ENCODE peak calls at places on chromosomes 1 and 21, in five cellular contexts. A, I, X, O and Q are unnamed samples.

GRCh38 chr1:217136895-217137205 is 413.6 kb upstream of the ESRRG start:
- DNase-seq in A (no peak), I (no peak), X (peak; percentile 5), O (no peak), Q (peak; percentile 24)

GRCh38 chr1:95793893-95794292 is 559.9 kb downstream of the RWDD3 start:
- DNase-seq in A (peak; percentile 2), I (no peak), X (no peak), O (no peak), Q (peak; percentile 45)

GRCh38 chr1:111553199-111553598 is 49.8 kb upstream of the ADORA3 start:
- DNase-seq in A (peak; percentile 76), I (peak; percentile 59), X (no peak), O (no peak), Q (no peak)

GRCh38 chr1:38558476-38559179 is 300.9 kb downstream of the RRAGC start:
- DNase-seq in A (no peak), I (no peak), X (no peak), O (peak; percentile 63), Q (peak; percentile 71)

GRCh38 chr21:35565204-35565611 is 495.1 kb downstream of the SETD4 start:
- DNase-seq in A (peak; percentile 83), I (peak; percentile 56), X (no peak), O (no peak), Q (no peak)

GRCh38 chr1:12738934-12739333 is 7.1 kb upstream of the CFAP107 start:
- DNase-seq in A (no peak), I (no peak), X (no peak), O (no peak), Q (no peak)

GRCh38 chr1:8398677-8399076 is 80.8 kb downstream of the SLC45A1 start:
- DNase-seq in A (no peak), I (no peak), X (no peak), O (peak; percentile 17), Q (no peak)

GRCh38 chr1:156268336-156268735 is 14.3 kb downstream of the SMG5 start:
- DNase-seq in A (peak; percentile 81), I (no peak), X (no peak), O (no peak), Q (no peak)

GRCh38 chr1:171438441-171438840 is 46.9 kb upstream of the PRRC2C start:
- DNase-seq in A (peak; percentile 99), I (peak; percentile 73), X (no peak), O (no peak), Q (no peak)

GRCh38 chr21:36589352-36589971 is 109.5 kb upstream of the SIM2 start:
- DNase-seq in A (peak; percentile 33), I (peak; percentile 61), X (peak; percentile 21), O (peak; percentile 71), Q (peak; percentile 60)

GRCh38 chr1:206000641-206001339 is 2.4 kb downstream of the RAB7B start:
- DNase-seq in A (no peak), I (no peak), X (no peak), O (no peak), Q (peak; percentile 5)